ENCODE peak calls at places on chromosomes 4 and X, in seven cellular contexts. A, L, E, T, M, D and V are unnamed samples.

GRCh38 chrX:154967603-154968002 is 54.9 kb downstream of the F8 start:
- DNase-seq in A (no peak), L (no peak), E (no peak), T (no peak), M (no peak), D (no peak), V (no peak)

GRCh38 chr4:950136-951020 is 18.1 kb downstream of the TMEM175 start:
- DNase-seq in A (no peak), L (no peak), E (no peak), T (no peak), M (no peak), D (no peak), V (no peak)

GRCh38 chr4:37682701-37683401 is 3.3 kb downstream of the RELL1 start:
- DNase-seq in A (no peak), L (no peak), E (no peak), T (no peak), M (no peak), D (no peak), V (no peak)

GRCh38 chrX:103878466-103879151 is 46.6 kb upstream of the RAB9B start:
- DNase-seq in A (peak), L (no peak), E (no peak), T (no peak), M (peak), D (no peak), V (peak)

GRCh38 chr4:143358419-143358818 is 21.7 kb downstream of the GAB1 start:
- DNase-seq in A (no peak), L (no peak), E (no peak), T (no peak), M (no peak), D (no peak), V (no peak)

GRCh38 chr4:101345271-101345595 is 2.1 kb downstream of the PPP3CA start:
- DNase-seq in A (peak), L (peak), E (no peak), T (no peak), M (no peak), D (no peak), V (no peak)

GRCh38 chr4:44660396-44660795 is 9.0 kb upstream of the YIPF7 start:
- DNase-seq in A (no peak), L (no peak), E (no peak), T (no peak), M (no peak), D (no peak), V (no peak)

GRCh38 chr4:171814545-171814944 is 1.3 kb downstream of the GALNTL6 start:
- DNase-seq in A (no peak), L (no peak), E (no peak), T (no peak), M (no peak), D (no peak), V (peak)

GRCh38 chr4:108360857-108361820 is 192.4 kb upstream of the LEF1 start:
- DNase-seq in A (peak), L (no peak), E (no peak), T (no peak), M (peak), D (no peak), V (peak)

GRCh38 chr4:150117094-150117493 is 38.8 kb downstream of the DCLK2 start:
- DNase-seq in A (peak), L (no peak), E (no peak), T (no peak), M (peak), D (no peak), V (no peak)

GRCh38 chr4:5795580-5795979 is 84.6 kb downstream of the EVC start:
- DNase-seq in A (no peak), L (no peak), E (no peak), T (no peak), M (no peak), D (no peak), V (no peak)

GRCh38 chrX:150933945-150934350 is 35.5 kb upstream of the CD99L2 start:
- DNase-seq in A (no peak), L (no peak), E (no peak), T (no peak), M (no peak), D (no peak), V (peak)

GRCh38 chr4:85600501-85600900 is 125.6 kb downstream of the ARHGAP24 start:
- DNase-seq in A (no peak), L (no peak), E (no peak), T (no peak), M (no peak), D (no peak), V (no peak)

GRCh38 chrX:24506082-24506481 is 41.0 kb downstream of the PDK3 start:
- DNase-seq in A (no peak), L (no peak), E (no peak), T (no peak), M (no peak), D (no peak), V (peak)

GRCh38 chr4:145619639-145619996 is 433 bp downstream of the MMAA start:
- DNase-seq in A (peak), L (no peak), E (no peak), T (no peak), M (peak), D (no peak), V (no peak)

GRCh38 chrX:32582729-32583128 is 628.6 kb downstream of the DMD start:
- DNase-seq in A (no peak), L (no peak), E (no peak), T (no peak), M (no peak), D (no peak), V (peak)

GRCh38 chr4:137370699-137371098 is 161.6 kb downstream of the PCDH18 start:
- DNase-seq in A (no peak), L (no peak), E (no peak), T (no peak), M (no peak), D (no peak), V (no peak)

GRCh38 chr4:52369649-52370048 is 289.5 kb downstream of the USP46 start:
- DNase-seq in A (no peak), L (no peak), E (no peak), T (no peak), M (no peak), D (no peak), V (peak)

GRCh38 chrX:39527045-39527444 is 570.7 kb downstream of the BCOR start:
- DNase-seq in A (peak), L (no peak), E (no peak), T (no peak), M (no peak), D (no peak), V (no peak)

GRCh38 chr4:61619528-61619927 is 419.4 kb downstream of the ADGRL3 start:
- DNase-seq in A (no peak), L (no peak), E (no peak), T (peak), M (peak), D (no peak), V (peak)

GRCh38 chr4:83114576-83114975 is at the start of gene PLAC8:
- DNase-seq in A (no peak), L (peak), E (no peak), T (no peak), M (no peak), D (no peak), V (peak)

GRCh38 chr4:25694466-25694865 is 38.8 kb downstream of the SLC34A2 start:
- DNase-seq in A (peak), L (no peak), E (no peak), T (no peak), M (no peak), D (no peak), V (peak)

GRCh38 chrX:317424-318067 is 1.1 kb downstream of the GTPBP6 start:
- DNase-seq in A (no peak), L (no peak), E (no peak), T (no peak), M (no peak), D (no peak), V (no peak)

GRCh38 chrX:95382799-95383198 is 1301.8 kb upstream of the DIAPH2 start:
- DNase-seq in A (no peak), L (no peak), E (no peak), T (peak), M (no peak), D (no peak), V (no peak)

GRCh38 chrX:153953342-153953830 is 8.9 kb upstream of the RENBP start:
- DNase-seq in A (peak), L (peak), E (peak), T (peak), M (peak), D (peak), V (peak)

GRCh38 chrX:30570505-30570904 is 7.1 kb downstream of the TASL start:
- DNase-seq in A (peak), L (no peak), E (no peak), T (peak), M (peak), D (no peak), V (no peak)

GRCh38 chrX:130296743-130297142 is 28.0 kb upstream of the ZNF280C start:
- DNase-seq in A (peak), L (no peak), E (no peak), T (no peak), M (no peak), D (no peak), V (no peak)

GRCh38 chr4:1883583-1883982 is 12.4 kb downstream of the NSD2 start:
- DNase-seq in A (no peak), L (no peak), E (no peak), T (no peak), M (no peak), D (no peak), V (no peak)

GRCh38 chrX:69100478-69100877 is 64.8 kb downstream of the PJA1 start:
- DNase-seq in A (no peak), L (no peak), E (no peak), T (no peak), M (no peak), D (no peak), V (no peak)

GRCh38 chr4:52750819-52751348 is 341 bp downstream of the ERVMER34-1 start:
- DNase-seq in A (peak), L (no peak), E (no peak), T (no peak), M (no peak), D (no peak), V (peak)

GRCh38 chr4:53781614-53782467 is 190.6 kb upstream of the LNX1 start:
- DNase-seq in A (no peak), L (no peak), E (peak), T (peak), M (no peak), D (no peak), V (no peak)